ENCODE peak calls at places on chromosomes 3 and 15, in five cellular contexts. S is NT2/D1, J is GM12878, R is HEK293T, T is H1. L is an unnamed sample.
A peak's percentile ranks its signal among the peaks of the same experiment; 100 is the strongest.

GRCh38 chr3:11542551-11542950 is 101.2 kb downstream of the VGLL4 start:
- DNase-seq in T (no peak), J (no peak), R (no peak), S (no peak), L (no peak)

GRCh38 chr3:198028718-198029117 is 68.7 kb downstream of the LMLN start:
- DNase-seq in S (no peak), T (no peak), J (no peak), R (no peak), L (no peak)

GRCh38 chr3:110816008-110816407 is 255.6 kb upstream of the NECTIN3 start:
- DNase-seq in R (no peak), T (no peak), J (no peak), S (no peak), L (no peak)

GRCh38 chr15:40251455-40252140 is 12.7 kb downstream of the PAK6 start:
- DNase-seq in S (no peak), T (no peak), J (no peak), R (no peak), L (no peak)

GRCh38 chr3:50267280-50267913 is 1.6 kb upstream of the SEMA3B start:
- DNase-seq in S (no peak), J (no peak), T (no peak), R (peak; percentile 55), L (no peak)

GRCh38 chr3:30199096-30199734 is 407.2 kb upstream of the TGFBR2 start:
- DNase-seq in S (peak; percentile 30), R (peak; percentile 32), J (no peak), T (peak; percentile 7), L (peak; percentile 49)

GRCh38 chr3:114223146-114223545 is 14.2 kb downstream of the ZNF80 start:
- DNase-seq in R (no peak), T (no peak), S (no peak), J (peak; percentile 11), L (no peak)

GRCh38 chr3:134839422-134839821 is 44.4 kb downstream of the EPHB1 start:
- DNase-seq in T (no peak), J (no peak), S (no peak), R (no peak), L (no peak)

GRCh38 chr15:74127954-74128784 is 2.2 kb upstream of the ISLR2 start:
- DNase-seq in J (no peak), T (no peak), R (no peak), S (no peak), L (no peak)

GRCh38 chr15:76335851-76336253 is 721 bp upstream of the ISL2 start:
- DNase-seq in J (no peak), S (no peak), T (no peak), R (peak; percentile 45), L (no peak)

GRCh38 chr15:40219801-40220200 is 19.1 kb upstream of the PAK6 start:
- DNase-seq in R (no peak), J (no peak), S (no peak), T (no peak), L (no peak)

GRCh38 chr15:31238906-31239305 is 87.7 kb upstream of the KLF13 start:
- DNase-seq in J (no peak), T (no peak), R (no peak), S (no peak), L (no peak)

GRCh38 chr3:146160233-146160963 is 586 bp downstream of the PLOD2 start:
- DNase-seq in T (peak; percentile 61), J (no peak), S (peak; percentile 76), R (peak; percentile 62), L (peak; percentile 71)

GRCh38 chr3:118760611-118761606 is 273.7 kb downstream of the IGSF11 start:
- DNase-seq in T (peak; percentile 23), J (no peak), S (peak; percentile 28), R (no peak), L (no peak)

GRCh38 chr15:77225641-77226040 is 154.7 kb upstream of the TSPAN3 start:
- DNase-seq in J (no peak), R (no peak), S (no peak), T (no peak), L (peak; percentile 28)

GRCh38 chr3:64484289-64484992 is 203.4 kb downstream of the ADAMTS9 start:
- DNase-seq in S (peak; percentile 80), T (peak; percentile 73), R (peak; percentile 78), J (peak; percentile 45), L (peak; percentile 41)

GRCh38 chr3:114572364-114573062 is 278.7 kb downstream of the TIGIT start:
- DNase-seq in J (no peak), R (no peak), T (no peak), S (no peak), L (no peak)

GRCh38 chr3:89353465-89353864 is 246.0 kb downstream of the EPHA3 start:
- DNase-seq in R (no peak), J (no peak), S (no peak), T (no peak), L (no peak)

GRCh38 chr3:86937306-86937791 is 53.6 kb downstream of the VGLL3 start:
- DNase-seq in J (no peak), T (no peak), S (no peak), R (no peak), L (no peak)

GRCh38 chr3:196662711-196663571 is 23.4 kb downstream of the NRROS start:
- DNase-seq in T (no peak), J (no peak), S (no peak), R (no peak), L (no peak)

GRCh38 chr3:127680790-127681189 is 8.0 kb downstream of the ABTB1 start:
- DNase-seq in S (no peak), T (no peak), J (no peak), R (no peak), L (no peak)

GRCh38 chr15:66293419-66294156 is at the start of gene DIS3L:
- DNase-seq in T (no peak), R (peak; percentile 71), S (no peak), J (peak; percentile 8), L (peak; percentile 32)
- TF ChIP-seq SUZ12 in T (no peak), R (no peak), S (no peak), J (no peak), L (no peak)

DNA sequence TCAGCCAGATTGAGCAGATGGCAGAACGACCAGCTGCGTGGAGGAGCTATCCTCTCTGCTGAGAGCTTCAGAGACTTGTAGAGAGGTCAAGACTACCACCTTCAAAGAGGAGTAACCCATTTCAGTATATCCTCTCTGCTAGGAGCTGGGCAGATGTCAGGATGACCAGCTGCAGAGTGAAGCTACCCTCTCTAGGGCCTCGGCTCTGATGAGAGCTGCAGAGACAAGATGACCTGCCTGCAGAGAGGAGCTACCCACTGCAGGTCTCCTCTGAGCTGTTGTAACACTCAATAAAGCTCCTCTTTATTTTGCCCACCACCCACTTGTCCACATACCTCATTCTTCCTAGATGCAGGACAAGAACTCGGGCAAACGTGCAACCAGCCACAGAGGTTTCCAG is 1522.7 kb downstream of the OTOL1 start:
- DNase-seq in S (no peak), T (no peak), R (no peak), J (no peak), L (no peak)
- TF ChIP-seq SUZ12 in S (no peak), T (no peak), R (no peak), J (no peak), L (no peak)

GRCh38 chr15:79003301-79003700 is 58.5 kb upstream of the CTSH start:
- DNase-seq in T (no peak), R (no peak), J (no peak), S (no peak), L (no peak)
- TF ChIP-seq SUZ12 in T (no peak), R (no peak), J (no peak), S (no peak), L (no peak)

DNA sequence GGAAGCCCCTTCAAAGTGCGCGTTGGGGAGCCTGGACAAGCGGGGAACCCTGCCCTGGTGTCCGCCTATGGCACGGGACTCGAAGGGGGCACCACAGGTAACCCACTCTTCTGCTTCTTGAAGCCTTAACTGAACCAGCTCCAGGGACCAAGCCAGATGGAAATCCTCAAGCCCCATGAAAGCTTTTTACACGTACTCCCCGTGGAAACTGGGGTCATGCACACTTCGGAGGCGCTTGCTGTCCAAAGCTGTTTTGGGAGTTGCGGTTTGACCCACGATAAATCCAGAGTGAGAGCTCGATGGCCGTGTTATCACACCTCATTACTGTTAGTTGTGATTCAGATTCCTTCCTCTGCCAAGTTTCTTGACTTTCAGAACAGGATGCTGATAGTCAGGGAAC is 47.5 kb downstream of the DNASE1L3 start:
- DNase-seq in T (no peak), R (no peak), J (no peak), S (no peak), L (no peak)
- TF ChIP-seq SUZ12 in T (no peak), R (no peak), J (no peak), S (no peak), L (no peak)

L was measured in HepG2.